ENCODE peak calls at places on chromosomes 6 and 20, in six cellular contexts. C is ovary, Z is cardiac muscle cell, U is right atrium auricular region, O is neural progenitor cell, M is adrenal gland. S is an unnamed sample. For H3K9me3 and H3K36me3, the result is how much of the 10 kb centered on the place peaks cover.

GRCh38 chr6:141033101-141033500 is 1099.6 kb upstream of the GJE1 start:
- DNase-seq in C (no peak), Z (no peak), U (no peak), O (no peak), M (no peak), S (no peak)

GRCh38 chr6:35105078-35105477 is 36.1 kb downstream of the TCP11 start:
- DNase-seq in C (no peak), Z (no peak), U (no peak), O (no peak), M (no peak), S (no peak)

GRCh38 chr20:37295595-37295994 is 6.1 kb downstream of the MANBAL start:
- DNase-seq in C (no peak), Z (no peak), U (no peak), O (peak), M (no peak), S (no peak)

GRCh38 chr20:20143165-20143564 is 90.8 kb downstream of the CFAP61 start:
- DNase-seq in C (no peak), Z (no peak), U (no peak), O (no peak), M (no peak), S (no peak)

GRCh38 chr6:140174509-140174908 is 800.1 kb upstream of the CITED2 start:
- DNase-seq in C (no peak), Z (no peak), U (no peak), O (no peak), M (no peak), S (no peak)

GRCh38 chr20:347317-347639 is 367 bp downstream of the NRSN2 start:
- DNase-seq in C (no peak), Z (no peak), U (no peak), O (peak), M (no peak), S (no peak)

GRCh38 chr20:62321978-62322377 is 19.2 kb downstream of the ADRM1 start:
- DNase-seq in C (no peak), Z (no peak), U (no peak), O (no peak), M (no peak), S (no peak)

GRCh38 chr6:132251711-132252110 is 149.6 kb downstream of the MOXD1 start:
- DNase-seq in C (no peak), Z (no peak), U (no peak), O (no peak), M (no peak), S (no peak)

GRCh38 chr20:23180451-23180921 is 94.4 kb upstream of the CD93 start:
- DNase-seq in C (no peak), Z (no peak), U (no peak), O (no peak), M (peak), S (no peak)

GRCh38 chr20:5127204-5127858 is 523 bp downstream of the CDS2 start:
- DNase-seq in C (peak), Z (peak), U (no peak), O (no peak), M (peak), S (peak)

GRCh38 chr6:50541941-50542340 is 171.4 kb upstream of the TFAP2D start:
- DNase-seq in C (no peak), Z (no peak), U (no peak), O (no peak), M (no peak), S (no peak)

GRCh38 chr20:50111829-50112495 is 988 bp downstream of the UBE2V1 start:
- DNase-seq in C (no peak), Z (no peak), U (no peak), O (no peak), M (no peak), S (no peak)

GRCh38 chr6:118146584-118146983 is 239.5 kb downstream of the SLC35F1 start:
- DNase-seq in C (no peak), Z (no peak), U (no peak), O (no peak), M (no peak), S (no peak)

GRCh38 chr6:110649704-110650103 is 165.6 kb downstream of the CDK19 start:
- DNase-seq in C (no peak), Z (no peak), U (no peak), O (no peak), M (no peak), S (no peak)

GRCh38 chr6:38937839-38938613 is 110.6 kb upstream of the GLP1R start:
- DNase-seq in C (no peak), Z (no peak), U (no peak), O (no peak), M (no peak), S (no peak)

GRCh38 chr6:38938741-38939140 is 109.8 kb upstream of the GLP1R start:
- DNase-seq in C (no peak), Z (no peak), U (no peak), O (no peak), M (no peak), S (no peak)

GRCh38 chr6:38942442-38942841 is 106.1 kb upstream of the GLP1R start:
- DNase-seq in C (no peak), Z (no peak), U (no peak), O (no peak), M (no peak), S (no peak)

GRCh38 chr6:38944655-38945279 is 103.8 kb upstream of the GLP1R start:
- DNase-seq in C (no peak), Z (no peak), U (no peak), O (no peak), M (no peak), S (no peak)

GRCh38 chr6:38943964-38944363 is 104.6 kb upstream of the GLP1R start:
- DNase-seq in C (no peak), Z (no peak), U (no peak), O (peak), M (no peak), S (no peak)
- TF ChIP-seq CTCF in C (no peak), Z (no peak), U (no peak), O (peak), M (no peak), S (no peak)

GRCh38 chr6:22381810-22382512 is 85.1 kb upstream of the PRL start:
- DNase-seq in C (no peak), Z (no peak), U (no peak), O (no peak), M (no peak), S (no peak)

GRCh38 chr6:22380236-22380635 is 83.4 kb upstream of the PRL start:
- DNase-seq in C (no peak), Z (no peak), U (no peak), O (no peak), M (no peak), S (no peak)

DNA sequence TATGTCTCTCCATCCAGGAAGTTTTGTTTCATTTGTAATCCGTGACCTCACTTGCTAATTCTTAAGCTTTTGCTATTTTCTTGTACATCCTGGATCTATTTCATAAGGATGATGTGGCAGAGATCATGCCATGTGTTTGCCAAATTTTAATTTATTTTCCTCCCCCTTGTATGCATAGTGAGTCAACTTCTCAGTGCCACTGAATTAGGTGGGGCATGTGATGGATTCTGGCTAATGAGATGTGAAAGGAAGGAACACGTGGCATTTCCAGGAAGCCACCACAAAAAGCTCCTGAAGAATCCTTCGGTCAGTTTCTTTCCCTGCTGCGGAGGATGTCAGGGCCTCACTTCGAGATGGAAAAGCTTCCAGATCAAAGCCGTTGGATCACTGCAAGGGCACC is 86.2 kb upstream of the PRL start:
- DNase-seq in C (no peak), Z (no peak), U (no peak), O (no peak), M (no peak), S (no peak)
- H3K9me3 ChIP-seq in C (under half), Z (under half), U (under half), O (under half), M (under half), S (under half)

GRCh38 chr20:35669681-35670080 is 5.0 kb upstream of the CPNE1 start:
- DNase-seq in C (no peak), Z (no peak), U (no peak), O (no peak), M (no peak), S (no peak)
- H3K36me3 ChIP-seq in C (under half), Z (under half), U (half or more), O (under half), M (under half), S (under half)

GRCh38 chr6:138129190-138129589 is 22.0 kb upstream of the PERP start:
- DNase-seq in C (no peak), Z (no peak), U (no peak), O (no peak), M (no peak), S (no peak)
- TF ChIP-seq CTCF in C (no peak), Z (no peak), U (no peak), O (no peak), M (no peak), S (no peak)

DNA sequence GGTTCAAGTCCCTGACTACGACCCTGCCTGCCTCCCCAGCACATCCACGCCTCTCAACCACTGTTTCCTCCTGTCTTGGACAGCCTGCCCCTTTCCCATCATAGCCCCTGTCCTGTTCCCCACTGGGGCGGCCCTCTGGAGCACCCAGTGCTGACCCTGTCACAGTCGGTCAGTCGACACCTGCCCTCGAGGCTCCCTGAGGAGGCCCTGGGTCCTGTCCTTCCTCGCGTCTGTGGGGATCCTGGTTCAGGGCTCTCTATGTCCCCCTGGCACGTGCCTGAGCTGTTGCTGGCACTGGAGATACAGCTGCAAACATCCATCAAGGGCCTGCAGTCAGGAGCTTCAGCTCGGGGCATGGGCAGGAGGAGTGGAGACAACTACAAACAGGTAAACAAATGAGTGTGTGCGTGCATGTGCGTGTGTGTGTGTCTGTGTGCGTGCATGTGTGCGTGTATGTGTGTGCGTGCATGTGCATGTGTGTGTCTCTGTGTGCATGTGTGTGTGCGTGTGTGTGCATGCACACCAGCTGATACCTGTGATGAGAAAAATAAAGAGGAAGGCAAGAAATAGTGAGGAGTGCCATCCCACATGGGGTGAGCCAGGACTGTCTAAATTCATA is 132.8 kb downstream of the PHACTR3 start:
- DNase-seq in C (no peak), Z (no peak), U (no peak), O (no peak), M (no peak), S (no peak)
- H3K9me3 ChIP-seq in C (under half), Z (under half), U (under half), O (under half), M (under half), S (under half)

DNA sequence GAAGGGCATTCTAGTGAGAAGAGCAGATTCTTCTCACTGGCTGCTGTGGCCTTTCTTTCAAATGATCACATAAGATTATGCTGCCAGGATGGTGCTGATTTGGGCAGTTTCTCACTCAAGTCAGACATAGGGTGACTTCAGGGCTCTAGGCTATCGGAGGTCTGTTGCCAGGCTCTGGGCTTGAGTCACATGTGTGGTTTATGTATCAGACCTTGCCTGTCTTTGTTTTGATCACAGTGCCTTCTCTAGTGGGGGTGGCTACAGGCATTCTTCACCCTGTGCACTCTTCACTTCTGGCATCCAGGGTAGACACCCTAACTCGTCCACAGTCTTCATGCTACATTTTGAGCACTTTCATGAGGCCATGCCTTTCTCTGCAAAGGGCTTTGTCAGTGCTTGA is 823.7 kb upstream of the MAN1A1 start:
- DNase-seq in C (no peak), Z (no peak), U (no peak), O (no peak), M (no peak), S (no peak)
- H3K36me3 ChIP-seq in C (under half), Z (under half), U (under half), O (under half), M (under half), S (under half)

DNA sequence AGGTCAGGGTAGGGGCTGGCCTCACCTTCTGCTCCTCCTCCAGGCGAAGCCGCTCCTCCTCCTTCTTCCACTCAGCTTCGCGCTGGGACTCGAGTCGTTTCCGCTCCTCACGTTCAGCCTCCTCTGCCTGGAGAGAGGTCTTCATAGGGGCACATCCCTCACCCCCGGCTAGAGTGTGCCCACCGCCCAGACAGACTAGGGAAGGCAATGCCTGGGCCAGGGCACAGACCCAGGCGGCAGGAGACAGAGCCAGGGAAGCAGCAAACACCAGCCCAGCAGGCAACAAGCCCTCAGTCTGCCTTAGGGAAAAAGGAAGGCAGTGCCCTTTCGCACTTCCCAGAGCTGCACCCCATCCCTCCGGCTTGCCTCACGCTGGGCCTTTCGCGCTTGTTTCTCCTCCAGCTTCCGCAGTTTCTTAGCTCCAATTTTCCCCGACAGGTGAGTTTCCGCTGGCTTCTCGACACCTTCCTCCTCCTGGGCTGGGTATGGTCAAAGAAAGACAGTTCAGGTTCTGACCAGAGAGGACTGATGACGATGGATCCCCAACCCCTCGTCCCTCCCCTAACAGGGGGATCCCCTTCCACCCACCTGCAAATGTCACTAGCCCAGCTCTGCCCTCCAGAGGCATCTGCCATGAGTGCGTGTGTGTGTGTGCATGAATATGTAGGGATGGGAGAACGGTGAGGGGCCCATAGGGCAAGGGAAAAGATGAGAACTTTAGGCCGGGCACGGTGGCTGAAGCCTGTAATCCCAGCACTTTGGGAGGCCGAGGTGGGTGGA is 4.3 kb downstream of the DDRGK1 start:
- DNase-seq in C (no peak), Z (no peak), U (no peak), O (no peak), M (no peak), S (no peak)
- TF ChIP-seq CTCF in C (no peak), Z (no peak), U (no peak), O (no peak), M (no peak), S (no peak)

DNA sequence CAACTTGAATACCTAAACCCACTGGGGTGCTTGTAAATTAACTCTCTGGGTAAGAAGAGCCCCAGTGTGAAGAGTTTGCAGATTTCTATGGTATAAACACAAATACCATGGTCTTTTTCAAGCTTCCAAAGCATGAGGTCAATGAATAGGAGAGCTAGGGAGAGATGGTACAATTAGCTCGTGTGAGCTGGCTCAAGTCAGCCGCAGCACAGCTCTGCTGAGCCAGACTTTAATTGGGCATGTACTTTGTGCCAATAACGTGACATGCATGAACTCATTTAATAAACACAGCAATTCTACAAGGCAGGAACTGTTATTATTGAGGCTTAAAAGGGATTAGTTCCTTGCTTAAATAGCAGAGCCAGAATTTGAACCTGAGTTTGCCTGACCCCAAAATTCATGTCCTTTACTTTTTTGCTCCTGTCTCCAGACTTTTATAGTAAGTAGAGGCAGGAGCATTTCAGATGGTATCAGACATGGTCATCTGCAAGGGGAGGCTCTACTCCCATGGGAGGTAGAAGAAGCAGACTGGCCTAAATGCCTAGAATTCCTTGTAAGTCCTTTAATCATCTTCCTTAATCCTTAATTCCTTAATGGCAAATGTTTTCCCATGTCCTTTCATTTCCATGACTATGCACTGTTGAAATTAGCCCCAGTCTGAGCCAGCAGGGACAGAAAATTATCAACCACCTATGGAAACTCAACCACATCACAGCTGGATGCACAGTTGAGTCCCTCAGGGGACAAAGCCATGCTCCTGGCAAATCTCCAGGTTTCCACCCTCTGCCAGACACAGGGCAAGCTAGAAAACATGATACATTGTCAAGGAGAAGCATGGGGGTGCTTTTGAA is 684.0 kb downstream of the KIF16B start:
- DNase-seq in C (no peak), Z (no peak), U (no peak), O (no peak), M (no peak), S (no peak)
- H3K9me3 ChIP-seq in C (under half), Z (under half), U (under half), O (under half), M (under half), S (under half)

DNA sequence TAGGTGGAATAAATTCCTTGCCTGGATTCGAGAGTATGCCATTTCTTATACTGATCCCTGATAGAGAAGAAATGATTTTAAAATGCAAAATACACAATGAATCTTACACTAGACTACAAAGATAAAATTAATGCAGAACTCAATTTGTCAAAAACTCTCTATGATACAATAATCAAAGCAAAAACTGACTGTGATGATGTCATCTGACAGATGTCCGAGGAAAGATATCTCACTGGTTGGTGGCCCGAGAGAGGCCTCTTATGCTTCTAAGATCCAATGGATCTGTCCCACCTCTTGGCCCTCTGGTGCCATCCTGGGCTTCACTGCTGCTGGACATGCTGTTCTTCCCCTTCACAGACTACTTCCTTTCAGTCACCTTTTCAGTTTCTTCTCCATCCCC is 14.4 kb upstream of the GSTA4 start:
- DNase-seq in C (no peak), Z (no peak), U (no peak), O (no peak), M (no peak), S (no peak)
- H3K36me3 ChIP-seq in C (under half), Z (half or more), U (half or more), O (under half), M (under half), S (under half)

S was measured in lung.